ENCODE peak calls at places on chromosomes 11 and 22, in six cellular contexts. M is neural progenitor cell, Q is PC-9, Y is retinal pigment epithelial cell, X is fibroblast of mammary gland, N is fibroblast of villous mesenchyme. R is an unnamed sample.

GRCh38 chr22:41908409-41909289 is 6.2 kb downstream of the SHISA8 start:
- DNase-seq in M (peak), Q (no peak), Y (no peak), X (no peak), N (no peak), R (no peak)

GRCh38 chr22:22467112-22467511 is 41.4 kb downstream of the ZNF280B start:
- DNase-seq in M (no peak), Q (no peak), Y (no peak), X (no peak), N (no peak), R (no peak)

GRCh38 chr22:34608716-34609115 is 457.2 kb upstream of the ISX start:
- DNase-seq in M (no peak), Q (peak), Y (no peak), X (no peak), N (no peak), R (no peak)

GRCh38 chr11:75524576-75525432 is 937 bp downstream of the GDPD5 start:
- DNase-seq in M (peak), Q (no peak), Y (no peak), X (peak), N (no peak), R (no peak)

GRCh38 chr22:35150163-35151107 is 84.5 kb downstream of the ISX start:
- DNase-seq in M (peak), Q (peak), Y (no peak), X (peak), N (peak), R (peak)

GRCh38 chr11:60647087-60647486 is 52.3 kb upstream of the MS4A8 start:
- DNase-seq in M (no peak), Q (no peak), Y (no peak), X (no peak), N (no peak), R (no peak)

GRCh38 chr11:967995-968751 is 42.5 kb downstream of the AP2A2 start:
- DNase-seq in M (no peak), Q (no peak), Y (no peak), X (no peak), N (no peak), R (no peak)

GRCh38 chr11:71372693-71373657 is 75.2 kb downstream of the DHCR7 start:
- DNase-seq in M (peak), Q (no peak), Y (no peak), X (peak), N (peak), R (peak)

GRCh38 chr11:101354801-101355200 is 225.2 kb upstream of the PGR start:
- DNase-seq in M (no peak), Q (no peak), Y (no peak), X (no peak), N (no peak), R (no peak)

GRCh38 chr11:34263462-34264186 is 94.2 kb downstream of the ABTB2 start:
- DNase-seq in M (no peak), Q (peak), Y (peak), X (peak), N (peak), R (peak)

GRCh38 chr22:43273902-43274484 is 69.2 kb downstream of the SCUBE1 start:
- DNase-seq in M (peak), Q (peak), Y (no peak), X (peak), N (peak), R (peak)

GRCh38 chr11:123362941-123363340 is 67.1 kb upstream of the GRAMD1B start:
- DNase-seq in M (no peak), Q (no peak), Y (no peak), X (no peak), N (no peak), R (no peak)

GRCh38 chr11:1230456-1231395 is 7.9 kb downstream of the MUC5B start:
- DNase-seq in M (no peak), Q (no peak), Y (no peak), X (no peak), N (no peak), R (no peak)

GRCh38 chr11:66281001-66281400 is 3.0 kb downstream of the CNIH2 start:
- DNase-seq in M (no peak), Q (no peak), Y (no peak), X (no peak), N (no peak), R (no peak)

GRCh38 chr11:66284526-66285078 is 4.3 kb downstream of the YIF1A start:
- DNase-seq in M (no peak), Q (no peak), Y (no peak), X (no peak), N (no peak), R (no peak)

GRCh38 chr11:66281776-66282467 is 3.9 kb downstream of the CNIH2 start:
- DNase-seq in M (no peak), Q (no peak), Y (no peak), X (no peak), N (no peak), R (no peak)

GRCh38 chr11:66283461-66284105 is 5.4 kb downstream of the YIF1A start:
- DNase-seq in M (no peak), Q (no peak), Y (no peak), X (no peak), N (no peak), R (no peak)

DNA sequence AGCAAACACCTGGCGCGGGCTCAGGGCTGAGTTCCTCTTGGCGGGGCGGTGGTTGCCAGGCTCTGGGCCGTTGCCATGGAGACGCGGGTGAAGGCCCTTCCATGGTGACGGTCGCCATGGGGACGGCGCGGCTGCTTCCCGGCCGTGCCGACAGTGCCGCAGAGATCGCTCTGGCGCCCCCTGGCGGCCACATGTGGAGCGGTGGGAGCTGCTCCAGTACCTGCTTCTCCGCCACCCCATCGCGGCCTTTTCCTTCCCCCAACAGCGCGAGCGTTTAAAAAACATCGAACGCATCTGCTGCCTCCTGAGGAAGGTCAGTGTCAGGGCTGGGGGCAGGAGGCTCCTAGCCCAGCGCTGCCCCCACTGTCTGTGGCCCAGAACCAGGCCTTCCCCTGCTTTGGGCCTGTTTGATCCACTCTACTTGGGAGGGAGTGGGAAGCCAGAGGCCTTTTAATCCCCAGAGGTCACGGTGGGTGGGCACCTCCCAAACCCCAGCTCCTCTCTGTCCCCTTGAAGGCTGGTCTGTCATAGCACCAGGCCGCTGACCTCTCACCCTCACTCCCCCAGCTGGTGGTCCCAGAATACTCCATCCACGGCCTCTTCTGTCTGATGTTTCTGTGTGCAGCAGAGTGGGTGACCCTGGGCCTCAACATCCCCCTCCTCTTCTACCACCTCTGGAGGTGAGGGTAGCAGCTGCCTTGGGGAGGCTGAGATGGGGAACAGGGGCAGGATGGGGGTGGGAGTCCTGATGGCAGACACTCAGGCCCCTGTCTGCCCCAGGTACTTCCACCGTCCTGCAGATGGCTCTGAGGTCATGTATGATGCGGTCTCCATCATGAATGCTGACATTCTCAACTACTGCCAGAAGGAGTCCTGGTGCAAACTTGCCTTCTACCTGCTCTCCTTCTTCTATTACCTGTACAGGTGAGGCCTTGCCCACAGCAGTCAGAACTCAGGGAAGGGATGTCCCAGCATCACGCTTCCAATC is 4.8 kb downstream of the CNIH2 start:
- DNase-seq in M (peak), Q (peak), Y (peak), X (peak), N (peak), R (peak)
- H3K4me3 ChIP-seq in M (no peak), Q (no peak), Y (no peak), X (no peak), N (no peak), R (no peak)

DNA sequence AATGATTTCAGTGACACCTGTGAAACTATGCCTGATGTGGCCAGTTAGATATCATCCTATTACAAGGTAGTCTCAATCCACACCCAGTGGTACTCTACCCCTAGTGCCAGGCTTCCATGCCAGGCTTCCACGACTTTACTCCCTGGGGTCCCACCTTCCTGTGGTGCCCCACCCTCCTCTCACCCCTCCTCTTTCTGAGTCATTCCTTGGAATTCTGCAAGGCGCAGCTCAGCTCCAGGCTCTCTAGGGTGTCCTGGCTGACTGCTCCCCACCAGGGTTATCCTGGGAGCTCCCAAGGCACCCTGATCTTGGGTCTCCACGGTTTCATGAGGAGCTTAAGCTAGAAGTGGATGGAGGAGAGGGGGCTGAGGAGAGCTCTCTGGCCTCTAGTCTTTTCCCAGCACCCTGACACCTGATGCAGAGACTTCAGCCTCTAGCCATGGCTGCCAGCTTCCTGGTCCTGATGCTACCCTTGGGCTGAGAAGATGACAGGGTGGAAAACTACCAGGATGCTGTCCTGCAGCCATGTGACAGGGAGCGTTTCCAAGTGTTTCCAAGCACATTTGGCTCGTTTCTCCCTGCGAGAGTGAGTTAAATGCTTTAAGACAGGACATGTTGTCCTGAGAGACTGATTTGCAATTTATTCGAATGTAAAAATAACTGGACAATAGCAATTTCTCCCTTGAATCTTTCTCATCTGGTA is 1461.2 kb downstream of the TBC1D22A start:
- DNase-seq in M (no peak), Q (no peak), Y (no peak), X (no peak), N (no peak), R (no peak)
- H3K4me3 ChIP-seq in M (no peak), Q (no peak), Y (no peak), X (no peak), N (no peak), R (no peak)

GRCh38 chr11:87428266-87428665 is 390.5 kb downstream of the TMEM135 start:
- DNase-seq in M (no peak), Q (no peak), Y (no peak), X (peak), N (no peak), R (peak)
- H3K4me3 ChIP-seq in M (no peak), Q (no peak), Y (no peak), X (no peak), N (no peak), R (no peak)

GRCh38 chr11:119751281-119752060 is 22.5 kb upstream of the NECTIN1 start:
- DNase-seq in M (no peak), Q (no peak), Y (no peak), X (no peak), N (no peak), R (no peak)
- H3K4me3 ChIP-seq in M (no peak), Q (no peak), Y (no peak), X (no peak), N (no peak), R (no peak)

GRCh38 chr22:40211481-40212052 is 33.8 kb downstream of the TNRC6B start:
- DNase-seq in M (no peak), Q (no peak), Y (no peak), X (no peak), N (no peak), R (no peak)
- H3K4me3 ChIP-seq in M (no peak), Q (no peak), Y (no peak), X (no peak), N (no peak), R (no peak)

GRCh38 chr11:63763506-63764200 is 4.9 kb downstream of the ZFTA start:
- DNase-seq in M (peak), Q (no peak), Y (no peak), X (peak), N (no peak), R (no peak)
- H3K4me3 ChIP-seq in M (peak), Q (no peak), Y (peak), X (peak), N (peak), R (peak)

GRCh38 chr11:18608373-18608772 is 8.8 kb downstream of the MISFA start:
- DNase-seq in M (no peak), Q (no peak), Y (no peak), X (no peak), N (no peak), R (peak)
- H3K4me3 ChIP-seq in M (no peak), Q (no peak), Y (no peak), X (no peak), N (no peak), R (no peak)

GRCh38 chr11:47014097-47014496 is 77.5 kb downstream of the CSTPP1 start:
- DNase-seq in M (no peak), Q (no peak), Y (no peak), X (no peak), N (no peak), R (no peak)
- H3K4me3 ChIP-seq in M (no peak), Q (no peak), Y (no peak), X (no peak), N (no peak), R (no peak)

DNA sequence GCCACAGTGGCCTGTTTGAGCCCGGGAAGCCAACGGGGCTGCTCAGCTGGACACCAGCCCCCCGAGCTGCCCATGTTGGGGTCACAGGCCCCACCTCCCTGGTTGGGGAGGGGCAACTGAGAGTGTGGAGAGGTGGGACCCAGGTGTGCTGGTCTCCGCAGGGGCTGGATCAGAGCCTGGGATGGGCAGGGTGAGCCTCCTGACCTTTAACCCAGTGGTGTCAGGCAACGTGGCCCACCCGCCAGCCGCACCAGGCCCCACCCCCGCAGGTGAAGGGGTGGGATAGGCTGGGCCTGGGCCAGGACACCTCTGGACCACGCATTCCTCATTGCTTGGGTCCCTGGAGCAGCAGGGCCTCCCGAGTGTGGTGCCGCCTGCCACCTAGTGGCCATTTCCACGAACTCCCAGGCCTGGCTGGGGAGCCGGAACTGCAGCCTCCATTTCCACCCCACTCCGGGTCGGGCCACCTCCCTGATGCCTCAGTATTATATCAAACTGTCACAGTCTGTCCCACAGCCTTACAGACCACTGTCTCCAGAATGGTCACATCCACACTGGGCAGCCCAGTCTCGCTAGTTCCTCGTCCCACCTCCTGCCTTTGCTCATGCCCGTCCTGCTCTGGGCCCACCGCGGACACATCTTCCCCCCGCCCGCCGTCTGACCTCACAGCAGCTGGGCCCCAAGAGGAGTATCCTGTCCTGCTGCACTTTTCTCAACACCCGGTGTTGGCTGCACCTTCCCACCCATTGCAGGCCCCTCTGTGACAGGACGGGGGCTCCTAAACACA is 13.3 kb upstream of the PPP6R3 start:
- DNase-seq in M (peak), Q (peak), Y (no peak), X (peak), N (peak), R (peak)
- H3K4me3 ChIP-seq in M (no peak), Q (no peak), Y (no peak), X (no peak), N (no peak), R (no peak)

DNA sequence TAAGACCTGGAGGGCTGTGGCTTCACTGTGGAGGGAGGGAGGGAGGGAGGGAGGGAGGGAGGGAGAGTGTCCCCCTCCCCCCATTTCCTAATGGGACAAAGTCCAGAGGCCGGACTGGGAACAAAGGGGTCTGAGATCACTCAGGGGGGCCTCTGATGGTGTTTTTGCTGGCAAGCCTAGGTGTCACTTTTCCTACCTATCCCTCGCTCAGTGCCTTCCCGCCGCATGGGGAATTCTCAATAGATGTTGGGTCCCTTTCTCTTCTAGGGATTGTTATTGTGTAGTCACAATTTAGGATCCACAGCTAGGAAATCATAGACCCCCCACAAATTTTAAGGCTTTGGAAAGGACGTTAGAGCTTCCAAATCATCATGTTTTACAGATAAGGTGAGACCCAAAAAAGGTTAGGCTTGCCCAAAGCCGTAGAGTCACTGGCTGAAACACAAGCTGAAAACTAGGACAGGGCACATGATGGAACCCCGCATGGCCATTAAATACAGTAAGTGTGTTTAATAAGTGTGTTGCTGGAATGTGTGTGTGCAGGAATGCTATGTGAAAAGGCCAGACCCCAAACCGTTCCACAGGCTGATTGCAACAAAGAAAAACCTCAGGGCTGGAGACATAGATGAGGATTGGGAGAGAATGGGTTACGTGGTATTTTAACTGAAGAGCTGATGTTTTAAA is 4.8 kb upstream of the FTH1 start:
- DNase-seq in M (no peak), Q (no peak), Y (peak), X (no peak), N (peak), R (peak)
- H3K4me3 ChIP-seq in M (no peak), Q (peak), Y (no peak), X (peak), N (peak), R (peak)

R was measured in choroid plexus epithelial cell.